ENCODE peak calls at places on chromosome 19, in seven cellular contexts. K, P, Q, U, O, Y and V are unnamed samples.

GRCh38 chr19:18731562-18732008 is 48.1 kb downstream of the CRTC1 start:
- DNase-seq in K (no peak), Q (no peak), Y (peak; percentile 43), U (no peak), O (no peak), P (no peak), V (no peak)

GRCh38 chr19:3801412-3802096 is 15.4 kb upstream of the MATK start:
- DNase-seq in U (peak; percentile 90), Y (peak; percentile 69), K (no peak), Q (peak; percentile 85), P (peak; percentile 86), O (peak; percentile 24), V (peak; percentile 10)

GRCh38 chr19:58218899-58219298 is 9.8 kb upstream of the ZNF544 start:
- DNase-seq in Q (peak; percentile 41), P (peak; percentile 73), Y (peak; percentile 68), K (peak; percentile 54), U (peak; percentile 72), O (no peak), V (peak; percentile 40)

GRCh38 chr19:54010474-54010873 is 19.0 kb downstream of the CACNG6 start:
- DNase-seq in Y (no peak), U (no peak), O (no peak), Q (no peak), K (no peak), P (no peak), V (no peak)

GRCh38 chr19:34577531-34578101 is 96.1 kb downstream of the WTIP start:
- DNase-seq in Q (peak; percentile 42), Y (peak; percentile 5), O (no peak), U (peak; percentile 64), P (peak; percentile 82), K (no peak), V (no peak)

GRCh38 chr19:57052102-57052501 is 67.7 kb upstream of the USP29 start:
- DNase-seq in Y (no peak), Q (no peak), K (no peak), P (no peak), O (no peak), U (no peak), V (no peak)

GRCh38 chr19:6856749-6857372 is 30.5 kb upstream of the ADGRE1 start:
- DNase-seq in U (no peak), Q (no peak), P (no peak), Y (no peak), O (no peak), K (no peak), V (no peak)

GRCh38 chr19:41137056-41137455 is 22.8 kb downstream of the CYP2F1 start:
- DNase-seq in K (no peak), U (no peak), O (no peak), Y (no peak), Q (no peak), P (no peak), V (no peak)

GRCh38 chr19:33293255-33294057 is 8.9 kb downstream of the CEBPA start:
- DNase-seq in K (no peak), Y (no peak), U (no peak), Q (no peak), P (no peak), O (peak; percentile 78), V (peak; percentile 75)

GRCh38 chr19:54164369-54165068 is 5.0 kb upstream of the LENG1 start:
- DNase-seq in P (peak; percentile 96), K (no peak), O (no peak), Y (peak; percentile 92), Q (no peak), U (peak; percentile 97), V (peak; percentile 94)

GRCh38 chr19:19964416-19964815 is 63.7 kb downstream of the ZNF93 start:
- DNase-seq in P (no peak), O (no peak), Y (no peak), Q (no peak), K (no peak), U (no peak), V (no peak)

GRCh38 chr19:42333018-42333417 is 7.6 kb downstream of the MEGF8 start:
- DNase-seq in Y (no peak), P (no peak), U (no peak), O (no peak), Q (no peak), K (no peak), V (no peak)

GRCh38 chr19:37999309-38000213 is 92.6 kb downstream of the SIPA1L3 start:
- DNase-seq in U (no peak), Y (no peak), K (no peak), O (no peak), Q (no peak), P (no peak), V (peak; percentile 96)

GRCh38 chr19:1243768-1244692 is 2.5 kb downstream of the ATP5F1D start:
- DNase-seq in K (peak; percentile 91), Q (peak; percentile 86), Y (peak; percentile 82), O (peak; percentile 67), P (peak; percentile 90), U (peak; percentile 88), V (peak; percentile 72)

GRCh38 chr19:1162404-1163282 is 11.4 kb downstream of the SBNO2 start:
- DNase-seq in O (no peak), P (no peak), Q (no peak), Y (no peak), K (no peak), U (no peak), V (no peak)

GRCh38 chr19:45070861-45071544 is 5.3 kb downstream of the ZNF296 start:
- DNase-seq in U (no peak), Q (peak; percentile 31), K (no peak), O (no peak), P (no peak), Y (no peak), V (no peak)

GRCh38 chr19:48741222-48741999 is 1.0 kb upstream of the RASIP1 start:
- DNase-seq in K (peak; percentile 75), U (peak; percentile 78), O (no peak), P (peak; percentile 78), Q (peak; percentile 81), Y (peak; percentile 52), V (no peak)

GRCh38 chr19:3577741-3578344 is 5.1 kb downstream of the HMG20B start:
- DNase-seq in O (no peak), Y (peak; percentile 45), K (no peak), Q (peak; percentile 25), P (peak; percentile 86), U (peak; percentile 88), V (no peak)

GRCh38 chr19:48480151-48480475 is 10.9 kb downstream of the CYTH2 start:
- DNase-seq in O (no peak), U (peak; percentile 91), Y (no peak), Q (no peak), P (no peak), K (no peak), V (no peak)

GRCh38 chr19:48945415-48945814 is 9.3 kb upstream of the BAX start:
- DNase-seq in Y (no peak), K (no peak), Q (no peak), U (no peak), O (no peak), P (no peak), V (no peak)

GRCh38 chr19:10679743-10680142 is 21.5 kb upstream of the QTRT1 start:
- DNase-seq in U (no peak), O (no peak), K (no peak), Y (no peak), Q (no peak), P (no peak), V (no peak)
- H3K79me2 ChIP-seq in U (peaks cover 86% of the 10 kb centered on the region), O (peaks cover 78% of the 10 kb centered on the region), K (peaks cover 29% of the 10 kb centered on the region), Y (peaks cover 67% of the 10 kb centered on the region), Q (peaks cover 70% of the 10 kb centered on the region), P (peaks cover 5% of the 10 kb centered on the region), V (peaks cover 43% of the 10 kb centered on the region)

GRCh38 chr19:16190198-16190597 is 5.0 kb downstream of the FAM32A start:
- DNase-seq in P (no peak), K (no peak), Q (no peak), Y (no peak), U (no peak), O (no peak), V (no peak)
- H3K27ac ChIP-seq in P (no peak overlapping the region), K (no peak overlapping the region), Q (no peak overlapping the region), Y (no peak overlapping the region), U (no peak overlapping the region), O (no peak overlapping the region), V (no peak overlapping the region)

GRCh38 chr19:39446365-39447084 is 1.1 kb downstream of the SUPT5H start:
- DNase-seq in Y (no peak), P (no peak), U (no peak), Q (no peak), K (no peak), O (no peak), V (no peak)
- H3K79me2 ChIP-seq in Y (peaks cover 57% of the 10 kb centered on the region), P (peaks cover 43% of the 10 kb centered on the region), U (peaks cover 67% of the 10 kb centered on the region), Q (peaks cover 81% of the 10 kb centered on the region), K (peaks cover 71% of the 10 kb centered on the region), O (peaks cover 72% of the 10 kb centered on the region), V (peaks cover 72% of the 10 kb centered on the region)

DNA sequence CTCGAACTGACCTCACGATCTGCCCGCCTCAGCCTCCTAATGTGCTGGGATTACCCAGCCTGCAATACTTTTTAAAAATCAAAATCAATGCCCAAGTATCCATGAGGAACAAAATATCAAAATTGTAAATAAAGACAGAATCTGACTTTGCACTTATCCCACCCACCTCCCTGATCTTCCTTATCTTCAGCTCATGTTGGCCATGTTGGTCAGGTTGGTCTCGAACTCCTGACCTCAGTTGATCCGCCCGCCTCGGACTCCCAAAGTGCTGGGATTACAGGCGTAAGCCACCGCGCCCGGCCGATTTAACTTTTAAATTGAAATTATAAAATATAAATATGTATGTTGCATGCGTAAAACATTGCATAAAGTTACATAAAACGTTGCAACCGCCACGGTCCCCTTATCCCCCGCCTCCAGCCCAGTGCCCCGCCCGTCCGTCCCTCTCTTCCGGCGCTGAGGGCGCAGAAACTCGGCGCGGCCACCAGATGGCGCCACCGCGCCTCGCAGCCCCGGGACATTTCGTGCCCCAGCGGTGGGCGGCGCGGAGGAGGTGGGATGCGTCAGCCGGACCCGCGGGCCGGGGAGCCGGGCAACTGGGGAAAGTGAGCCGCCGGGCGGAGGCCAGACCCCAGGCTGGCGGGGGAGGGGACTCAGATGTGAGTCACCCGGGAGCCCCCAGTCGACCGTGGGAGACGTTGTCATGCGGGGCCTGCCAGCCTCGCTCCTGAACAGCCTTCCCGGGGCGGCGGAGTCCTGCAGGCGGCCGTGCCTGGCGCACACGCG is 1.5 kb upstream of the GADD45B start:
- DNase-seq in P (peak; percentile 89), K (peak; percentile 90), U (peak; percentile 95), Q (peak; percentile 95), Y (peak; percentile 95), O (peak; percentile 75), V (peak; percentile 86)
- H3K27ac ChIP-seq in P (no peak overlapping the region), K (peak overlapping the region; percentile 67), U (no peak overlapping the region), Q (peak overlapping the region; percentile 70), Y (peak overlapping the region; percentile 95), O (peak overlapping the region; percentile 49), V (peak overlapping the region; percentile 60)